ENCODE peak calls at places on chromosomes 5 and 9, in five cellular contexts. One of them, this sample, is unnamed.

GRCh38 chr9:129242971-129243561 is 65.0 kb upstream of the IER5L start:
- DNase-seq in ovary: peak; percentile 36
- DNase-seq in astrocyte of the spinal cord: no peak
- DNase-seq in IMR-90: peak; percentile 70
- DNase-seq in H1: no peak
- DNase-seq in this sample: peak; percentile 84

GRCh38 chr5:25006734-25007133 is 362.0 kb upstream of the CDH10 start:
- DNase-seq in ovary: no peak
- DNase-seq in astrocyte of the spinal cord: peak; percentile 51
- DNase-seq in IMR-90: no peak
- DNase-seq in H1: peak; percentile 2
- DNase-seq in this sample: no peak

GRCh38 chr5:61887271-61887670 is 418.7 kb upstream of the KIF2A start:
- DNase-seq in ovary: no peak
- DNase-seq in astrocyte of the spinal cord: no peak
- DNase-seq in IMR-90: no peak
- DNase-seq in H1: no peak
- DNase-seq in this sample: no peak

GRCh38 chr9:87812375-87813118 is 70.1 kb upstream of the SPATA31E1 start:
- DNase-seq in ovary: peak; percentile 51
- DNase-seq in astrocyte of the spinal cord: peak; percentile 61
- DNase-seq in IMR-90: peak; percentile 66
- DNase-seq in H1: no peak
- DNase-seq in this sample: no peak

GRCh38 chr9:133770076-133770777 is 32.1 kb upstream of the SARDH start:
- DNase-seq in ovary: peak; percentile 31
- DNase-seq in astrocyte of the spinal cord: no peak
- DNase-seq in IMR-90: no peak
- DNase-seq in H1: no peak
- DNase-seq in this sample: peak; percentile 32

GRCh38 chr5:21663082-21663481 is 1190.1 kb downstream of the CDH12 start:
- DNase-seq in ovary: no peak
- DNase-seq in astrocyte of the spinal cord: no peak
- DNase-seq in IMR-90: no peak
- DNase-seq in H1: peak; percentile 7
- DNase-seq in this sample: no peak

GRCh38 chr9:107284636-107285035 is 1.6 kb downstream of the RAD23B start:
- DNase-seq in ovary: no peak
- DNase-seq in astrocyte of the spinal cord: no peak
- DNase-seq in IMR-90: no peak
- DNase-seq in H1: no peak
- DNase-seq in this sample: no peak

GRCh38 chr9:70055867-70056266 is 12.2 kb downstream of the MAMDC2 start:
- DNase-seq in ovary: no peak
- DNase-seq in astrocyte of the spinal cord: no peak
- DNase-seq in IMR-90: no peak
- DNase-seq in H1: no peak
- DNase-seq in this sample: no peak

GRCh38 chr9:93565089-93565488 is 11.3 kb upstream of the PHF2 start:
- DNase-seq in ovary: no peak
- DNase-seq in astrocyte of the spinal cord: no peak
- DNase-seq in IMR-90: no peak
- DNase-seq in H1: no peak
- DNase-seq in this sample: no peak

GRCh38 chr5:57676228-57677098 is 193.9 kb upstream of the ACTBL2 start:
- DNase-seq in ovary: no peak
- DNase-seq in astrocyte of the spinal cord: peak; percentile 26
- DNase-seq in IMR-90: peak; percentile 76
- DNase-seq in H1: no peak
- DNase-seq in this sample: no peak

GRCh38 chr9:129675656-129676055 is 10.2 kb downstream of the PRRX2 start:
- DNase-seq in ovary: no peak
- DNase-seq in astrocyte of the spinal cord: no peak
- DNase-seq in IMR-90: no peak
- DNase-seq in H1: no peak
- DNase-seq in this sample: no peak

GRCh38 chr9:121154782-121155181 is 46.9 kb downstream of the RAB14 start:
- DNase-seq in ovary: no peak
- DNase-seq in astrocyte of the spinal cord: peak; percentile 22
- DNase-seq in IMR-90: peak; percentile 34
- DNase-seq in H1: no peak
- DNase-seq in this sample: no peak

GRCh38 chr5:149674686-149675085 is 55.4 kb upstream of the PPARGC1B start:
- DNase-seq in ovary: no peak
- DNase-seq in astrocyte of the spinal cord: no peak
- DNase-seq in IMR-90: no peak
- DNase-seq in H1: no peak
- DNase-seq in this sample: no peak

GRCh38 chr5:179166886-179167841 is 107.0 kb downstream of the ZNF354C start:
- DNase-seq in ovary: peak; percentile 82
- DNase-seq in astrocyte of the spinal cord: peak; percentile 18
- DNase-seq in IMR-90: peak; percentile 27
- DNase-seq in H1: no peak
- DNase-seq in this sample: no peak

GRCh38 chr5:15791859-15792258 is 291.9 kb downstream of the FBXL7 start:
- DNase-seq in ovary: no peak
- DNase-seq in astrocyte of the spinal cord: peak; percentile 59
- DNase-seq in IMR-90: peak; percentile 66
- DNase-seq in H1: no peak
- DNase-seq in this sample: no peak

GRCh38 chr5:10533218-10533617 is 30.7 kb upstream of the ANKRD33B start:
- DNase-seq in ovary: no peak
- DNase-seq in astrocyte of the spinal cord: no peak
- DNase-seq in IMR-90: no peak
- DNase-seq in H1: no peak
- DNase-seq in this sample: no peak

GRCh38 chr5:169280286-169280685 is 20.7 kb downstream of the SLIT3 start:
- DNase-seq in ovary: peak; percentile 50
- DNase-seq in astrocyte of the spinal cord: no peak
- DNase-seq in IMR-90: no peak
- DNase-seq in H1: no peak
- DNase-seq in this sample: no peak

GRCh38 chr9:37979844-37980243 is 75.9 kb upstream of the SLC25A51 start:
- DNase-seq in ovary: no peak
- DNase-seq in astrocyte of the spinal cord: no peak
- DNase-seq in IMR-90: no peak
- DNase-seq in H1: no peak
- DNase-seq in this sample: no peak

GRCh38 chr5:56297851-56298250 is 64.7 kb upstream of the ANKRD55 start:
- DNase-seq in ovary: no peak
- DNase-seq in astrocyte of the spinal cord: no peak
- DNase-seq in IMR-90: no peak
- DNase-seq in H1: no peak
- DNase-seq in this sample: no peak

GRCh38 chr5:67163231-67163756 is 33.3 kb downstream of the CD180 start:
- DNase-seq in ovary: no peak
- DNase-seq in astrocyte of the spinal cord: no peak
- DNase-seq in IMR-90: no peak
- DNase-seq in H1: no peak
- DNase-seq in this sample: no peak

GRCh38 chr5:152246401-152246800 is 158.7 kb downstream of the NMUR2 start:
- DNase-seq in ovary: no peak
- DNase-seq in astrocyte of the spinal cord: peak; percentile 1
- DNase-seq in IMR-90: peak; percentile 3
- DNase-seq in H1: no peak
- DNase-seq in this sample: no peak

GRCh38 chr5:160929906-160930305 is 77.9 kb upstream of the ATP10B start:
- DNase-seq in ovary: no peak
- DNase-seq in astrocyte of the spinal cord: no peak
- DNase-seq in IMR-90: no peak
- DNase-seq in H1: no peak
- DNase-seq in this sample: no peak

GRCh38 chr9:101604287-101604686 is 9.5 kb upstream of the PPP3R2 start:
- DNase-seq in ovary: no peak
- DNase-seq in astrocyte of the spinal cord: no peak
- DNase-seq in IMR-90: no peak
- DNase-seq in H1: no peak
- DNase-seq in this sample: no peak

GRCh38 chr5:111063709-111064322 is 7.7 kb upstream of the TSLP start:
- DNase-seq in ovary: no peak
- DNase-seq in astrocyte of the spinal cord: no peak
- DNase-seq in IMR-90: peak; percentile 30
- DNase-seq in H1: no peak
- DNase-seq in this sample: no peak

GRCh38 chr5:170355601-170356098 is 33.5 kb downstream of the KCNMB1 start:
- DNase-seq in ovary: no peak
- DNase-seq in astrocyte of the spinal cord: no peak
- DNase-seq in IMR-90: no peak
- DNase-seq in H1: no peak
- DNase-seq in this sample: no peak

GRCh38 chr5:170361600-170361999 is 27.6 kb downstream of the KCNMB1 start:
- DNase-seq in ovary: no peak
- DNase-seq in astrocyte of the spinal cord: no peak
- DNase-seq in IMR-90: no peak
- DNase-seq in H1: no peak
- DNase-seq in this sample: no peak

GRCh38 chr5:170353946-170354345 is 35.2 kb downstream of the KCNMB1 start:
- DNase-seq in ovary: peak; percentile 62
- DNase-seq in astrocyte of the spinal cord: no peak
- DNase-seq in IMR-90: no peak
- DNase-seq in H1: no peak
- DNase-seq in this sample: no peak

GRCh38 chr5:170360712-170361501 is 28.3 kb downstream of the KCNMB1 start:
- DNase-seq in ovary: peak; percentile 31
- DNase-seq in astrocyte of the spinal cord: no peak
- DNase-seq in IMR-90: no peak
- DNase-seq in H1: no peak
- DNase-seq in this sample: no peak

GRCh38 chr5:170357853-170358497 is 31.2 kb downstream of the KCNMB1 start:
- DNase-seq in ovary: peak; percentile 86
- DNase-seq in astrocyte of the spinal cord: no peak
- DNase-seq in IMR-90: no peak
- DNase-seq in H1: no peak
- DNase-seq in this sample: peak; percentile 78
- H3K4me3 ChIP-seq in ovary: no peak overlapping the region
- H3K4me3 ChIP-seq in astrocyte of the spinal cord: no peak overlapping the region
- H3K4me3 ChIP-seq in IMR-90: no peak overlapping the region
- H3K4me3 ChIP-seq in H1: no peak overlapping the region
- H3K4me3 ChIP-seq in this sample: no peak overlapping the region

GRCh38 chr9:115115924-115116323 is 2.0 kb downstream of the TNC start:
- DNase-seq in ovary: no peak
- DNase-seq in astrocyte of the spinal cord: peak; percentile 63
- DNase-seq in IMR-90: peak; percentile 82
- DNase-seq in H1: no peak
- DNase-seq in this sample: no peak
- H3K4me3 ChIP-seq in ovary: peak overlapping the region; percentile 37
- H3K4me3 ChIP-seq in astrocyte of the spinal cord: peak overlapping the region; percentile 58
- H3K4me3 ChIP-seq in IMR-90: peak overlapping the region; percentile 84
- H3K4me3 ChIP-seq in H1: no peak overlapping the region
- H3K4me3 ChIP-seq in this sample: no peak overlapping the region

GRCh38 chr9:98164912-98165311 is 27.5 kb downstream of the CORO2A start:
- DNase-seq in ovary: no peak
- DNase-seq in astrocyte of the spinal cord: no peak
- DNase-seq in IMR-90: no peak
- DNase-seq in H1: no peak
- DNase-seq in this sample: no peak

GRCh38 chr9:98171176-98171925 is 21.1 kb downstream of the CORO2A start:
- DNase-seq in ovary: no peak
- DNase-seq in astrocyte of the spinal cord: no peak
- DNase-seq in IMR-90: no peak
- DNase-seq in H1: no peak
- DNase-seq in this sample: no peak

GRCh38 chr9:98172604-98173003 is 19.8 kb downstream of the CORO2A start:
- DNase-seq in ovary: no peak
- DNase-seq in astrocyte of the spinal cord: peak; percentile 4
- DNase-seq in IMR-90: peak; percentile 7
- DNase-seq in H1: no peak
- DNase-seq in this sample: no peak

GRCh38 chr9:98168153-98168780 is 24.2 kb downstream of the CORO2A start:
- DNase-seq in ovary: no peak
- DNase-seq in astrocyte of the spinal cord: no peak
- DNase-seq in IMR-90: no peak
- DNase-seq in H1: no peak
- DNase-seq in this sample: no peak

DNA sequence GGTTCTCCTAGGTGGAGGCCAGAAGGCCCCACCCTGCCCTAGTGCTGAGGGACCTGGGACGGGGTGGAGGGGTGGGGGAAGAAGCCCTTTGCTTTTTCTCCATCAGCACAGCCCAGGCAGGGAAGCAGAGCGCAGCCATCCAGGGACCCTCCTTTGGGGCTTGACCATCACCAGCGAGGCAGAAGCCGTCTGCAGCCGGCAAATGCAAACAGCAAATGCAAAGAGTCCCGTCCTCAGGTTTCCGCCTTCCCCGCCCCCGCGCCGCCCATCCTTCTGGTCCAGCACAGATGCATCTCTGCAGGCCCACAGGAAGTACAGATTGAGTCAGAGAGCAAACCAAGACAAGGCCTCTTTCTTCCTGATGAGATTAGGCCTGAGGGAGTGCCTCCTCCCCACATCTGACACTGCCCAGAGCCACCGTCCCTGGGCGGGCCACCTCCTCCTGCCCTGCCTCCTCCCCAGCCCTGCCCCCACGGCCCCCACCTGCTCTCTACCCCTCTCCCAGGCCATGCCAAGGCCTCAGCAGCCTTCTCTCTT is 23.4 kb downstream of the CORO2A start:
- DNase-seq in ovary: no peak
- DNase-seq in astrocyte of the spinal cord: peak; percentile 40
- DNase-seq in IMR-90: peak; percentile 68
- DNase-seq in H1: no peak
- DNase-seq in this sample: no peak
- H3K4me3 ChIP-seq in ovary: no peak overlapping the region
- H3K4me3 ChIP-seq in astrocyte of the spinal cord: no peak overlapping the region
- H3K4me3 ChIP-seq in IMR-90: no peak overlapping the region
- H3K4me3 ChIP-seq in H1: peak overlapping the region; percentile 26
- H3K4me3 ChIP-seq in this sample: no peak overlapping the region

DNA sequence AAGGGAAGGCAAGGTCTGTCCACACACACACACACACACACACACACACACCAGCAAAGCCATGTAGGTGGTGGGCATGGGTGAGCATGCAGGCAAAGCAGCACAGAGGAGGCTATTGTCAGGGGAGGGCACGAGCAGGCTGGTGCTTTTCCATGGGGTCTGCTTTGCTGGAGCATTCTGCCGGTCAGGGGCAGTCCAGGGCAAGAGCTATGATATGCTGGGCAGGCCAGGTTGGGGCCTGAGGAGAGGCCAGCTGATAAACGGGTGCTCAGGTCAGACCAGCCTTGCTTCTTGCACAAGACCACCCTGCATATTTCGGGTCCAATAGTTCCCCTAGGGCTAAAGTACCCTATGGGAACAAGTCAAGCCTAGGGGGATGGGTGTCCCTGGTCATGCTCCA is 253.9 kb upstream of the DMAC1 start:
- DNase-seq in ovary: no peak
- DNase-seq in astrocyte of the spinal cord: no peak
- DNase-seq in IMR-90: no peak
- DNase-seq in H1: no peak
- DNase-seq in this sample: no peak
- H3K4me3 ChIP-seq in ovary: no peak overlapping the region
- H3K4me3 ChIP-seq in astrocyte of the spinal cord: no peak overlapping the region
- H3K4me3 ChIP-seq in IMR-90: no peak overlapping the region
- H3K4me3 ChIP-seq in H1: no peak overlapping the region
- H3K4me3 ChIP-seq in this sample: no peak overlapping the region